ENCODE peak calls at places on chromosomes 4 and X, in seven cellular contexts. W is neuronal stem cell, M is stomach, R is lower lobe of right lung, Q is tibial artery, D is GM23248, B is tibial nerve. F is an unnamed sample.
A peak's percentile ranks its signal among the peaks of the same experiment; 100 is the strongest.

GRCh38 chrX:37652589-37653271 is 32.9 kb upstream of the XK start:
- DNase-seq in W (no peak), M (no peak), R (no peak), Q (no peak), D (no peak), B (no peak), F (no peak)

GRCh38 chr4:114225462-114225861 is 246.0 kb upstream of the ARSJ start:
- DNase-seq in W (no peak), M (no peak), R (no peak), Q (no peak), D (no peak), B (no peak), F (no peak)

GRCh38 chr4:48027653-48028052 is 11.1 kb downstream of the NIPAL1 start:
- DNase-seq in W (no peak), M (no peak), R (no peak), Q (no peak), D (no peak), B (no peak), F (no peak)

GRCh38 chr4:146338512-146338911 is 124.2 kb downstream of the REELD1 start:
- DNase-seq in W (no peak), M (no peak), R (no peak), Q (no peak), D (peak; percentile 20), B (no peak), F (no peak)

GRCh38 chr4:110268352-110268751 is 69.9 kb upstream of the ELOVL6 start:
- DNase-seq in W (no peak), M (no peak), R (no peak), Q (no peak), D (no peak), B (no peak), F (no peak)

GRCh38 chr4:147860960-147861359 is 129.1 kb downstream of the ARHGAP10 start:
- DNase-seq in W (no peak), M (no peak), R (no peak), Q (peak; percentile 91), D (no peak), B (no peak), F (no peak)

GRCh38 chrX:141669689-141670088 is 28.9 kb downstream of the SPANXD start:
- DNase-seq in W (no peak), M (no peak), R (no peak), Q (no peak), D (no peak), B (no peak), F (no peak)

GRCh38 chr4:16893141-16893571 is 5.3 kb downstream of the LDB2 start:
- DNase-seq in W (no peak), M (no peak), R (no peak), Q (no peak), D (peak; percentile 42), B (no peak), F (no peak)

GRCh38 chr4:118888666-118889312 is at the start of gene SYNPO2:
- DNase-seq in W (peak; percentile 66), M (peak; percentile 54), R (peak; percentile 68), Q (peak; percentile 93), D (peak; percentile 95), B (peak; percentile 73), F (no peak)

GRCh38 chrX:151175283-151176062 is 911 bp upstream of the GPR50 start:
- DNase-seq in W (no peak), M (no peak), R (no peak), Q (no peak), D (no peak), B (no peak), F (no peak)

GRCh38 chrX:151178746-151179145 is 2.4 kb downstream of the GPR50 start:
- DNase-seq in W (no peak), M (no peak), R (no peak), Q (no peak), D (no peak), B (no peak), F (no peak)

GRCh38 chrX:151177141-151178027 is 1.0 kb downstream of the GPR50 start:
- DNase-seq in W (peak; percentile 48), M (no peak), R (no peak), Q (no peak), D (no peak), B (no peak), F (no peak)

GRCh38 chrX:151174581-151175282 is 1.7 kb upstream of the GPR50 start:
- DNase-seq in W (no peak), M (no peak), R (no peak), Q (no peak), D (no peak), B (no peak), F (no peak)

GRCh38 chrX:151176351-151176750 is at the start of gene GPR50:
- DNase-seq in W (no peak), M (no peak), R (no peak), Q (no peak), D (no peak), B (no peak), F (no peak)
- H3K27me3 ChIP-seq in W (no peaks in the 10 kb centered on the region), M (peaks cover 79% of the 10 kb centered on the region), R (peaks cover 13% of the 10 kb centered on the region), Q (no peaks in the 10 kb centered on the region), D (no peaks in the 10 kb centered on the region), B (no peaks in the 10 kb centered on the region), F (peaks cover 3% of the 10 kb centered on the region)

GRCh38 chr4:181968371-181968770 is 274.8 kb upstream of the TENM3 start:
- DNase-seq in W (no peak), M (no peak), R (no peak), Q (no peak), D (peak; percentile 60), B (no peak), F (no peak)

GRCh38 chr4:181970356-181970755 is 272.8 kb upstream of the TENM3 start:
- DNase-seq in W (no peak), M (no peak), R (no peak), Q (no peak), D (no peak), B (no peak), F (no peak)

GRCh38 chr4:181971973-181972372 is 271.2 kb upstream of the TENM3 start:
- DNase-seq in W (no peak), M (no peak), R (no peak), Q (no peak), D (peak; percentile 45), B (no peak), F (no peak)

GRCh38 chr4:181967401-181967800 is 275.8 kb upstream of the TENM3 start:
- DNase-seq in W (no peak), M (no peak), R (no peak), Q (no peak), D (no peak), B (no peak), F (no peak)

GRCh38 chr4:181971411-181971810 is 271.8 kb upstream of the TENM3 start:
- DNase-seq in W (no peak), M (no peak), R (no peak), Q (no peak), D (peak; percentile 14), B (no peak), F (no peak)
- H3K4me3 ChIP-seq in W (no peak overlapping the region), M (no peak overlapping the region), R (peak overlapping the region; percentile 7), Q (no peak overlapping the region), D (peak overlapping the region; percentile 35), B (no peak overlapping the region), F (no peak overlapping the region)

GRCh38 chrX:114599305-114599704 is 15.4 kb downstream of the HTR2C start:
- DNase-seq in W (no peak), M (no peak), R (no peak), Q (no peak), D (no peak), B (no peak), F (no peak)

GRCh38 chrX:114599903-114600302 is 16.0 kb downstream of the HTR2C start:
- DNase-seq in W (no peak), M (no peak), R (no peak), Q (no peak), D (no peak), B (no peak), F (no peak)
- H3K27me3 ChIP-seq in W (no peaks in the 10 kb centered on the region), M (no peaks in the 10 kb centered on the region), R (no peaks in the 10 kb centered on the region), Q (no peaks in the 10 kb centered on the region), D (no peaks in the 10 kb centered on the region), B (no peaks in the 10 kb centered on the region), F (no peaks in the 10 kb centered on the region)

GRCh38 chr4:86940176-86940575 is 5.4 kb downstream of the AFF1 start:
- DNase-seq in W (no peak), M (no peak), R (no peak), Q (no peak), D (peak; percentile 67), B (no peak), F (no peak)
- H3K4me3 ChIP-seq in W (no peak overlapping the region), M (no peak overlapping the region), R (no peak overlapping the region), Q (no peak overlapping the region), D (no peak overlapping the region), B (no peak overlapping the region), F (no peak overlapping the region)

GRCh38 chrX:25010784-25011588 is 4.8 kb downstream of the ARX start:
- DNase-seq in W (no peak), M (no peak), R (no peak), Q (no peak), D (no peak), B (no peak), F (no peak)
- H3K27me3 ChIP-seq in W (peaks cover 24% of the 10 kb centered on the region), M (peaks cover 99% of the 10 kb centered on the region), R (peaks cover 80% of the 10 kb centered on the region), Q (no peaks in the 10 kb centered on the region), D (peaks cover 60% of the 10 kb centered on the region), B (no peaks in the 10 kb centered on the region), F (peaks cover 67% of the 10 kb centered on the region)

DNA sequence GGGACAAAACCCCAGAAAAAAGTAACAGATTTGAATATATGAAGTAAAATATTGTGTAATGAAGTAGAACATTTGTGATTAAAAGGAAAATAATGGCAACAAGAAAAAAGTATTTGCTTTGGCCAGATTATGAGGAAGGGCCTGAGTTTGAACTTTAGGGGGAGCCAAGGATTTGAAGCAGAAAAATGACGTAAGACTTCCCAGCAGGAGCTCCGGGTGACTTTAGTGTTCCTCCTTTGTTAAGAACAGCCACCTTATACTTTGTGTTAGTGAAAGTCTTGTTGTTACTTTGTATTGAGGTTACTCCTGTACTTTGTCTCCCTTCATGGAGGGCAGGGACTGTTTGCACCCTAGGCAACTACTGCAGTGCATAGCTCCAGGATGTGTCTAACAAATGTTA is 41.1 kb downstream of the DCUN1D4 start:
- DNase-seq in W (peak; percentile 23), M (no peak), R (no peak), Q (no peak), D (no peak), B (no peak), F (no peak)
- H3K4me3 ChIP-seq in W (no peak overlapping the region), M (no peak overlapping the region), R (no peak overlapping the region), Q (no peak overlapping the region), D (no peak overlapping the region), B (no peak overlapping the region), F (no peak overlapping the region)

F was measured in HL-60.